ENCODE peak calls at places on chromosomes 3 and 15, in four cellular contexts. G is left ventricle myocardium superior; M is MV-4-11; U is activated naive CD4-positive, alpha-beta T cell treated with anti-CD3 and anti-CD28 coated beads, Interleukin-2, amount 50 U/mL, for 72 hours. K is an unnamed sample.

GRCh38 chr3:58167431-58168351 is 43.1 kb downstream of the DNASE1L3 start:
- DNase-seq in G (peak), M (peak), U (no peak), K (no peak)

GRCh38 chr3:189123595-189124387 is 48.0 kb upstream of the TPRG1 start:
- DNase-seq in G (peak), M (no peak), U (no peak), K (peak)

GRCh38 chr15:66921319-66921718 is 144.1 kb upstream of the SMAD3 start:
- DNase-seq in G (no peak), M (peak), U (no peak), K (no peak)

GRCh38 chr3:87236093-87236492 is 9.0 kb downstream of the CHMP2B start:
- DNase-seq in G (no peak), M (no peak), U (no peak), K (no peak)

GRCh38 chr15:70494529-70494860 is 268.9 kb downstream of the UACA start:
- DNase-seq in G (no peak), M (no peak), U (no peak), K (no peak)

GRCh38 chr3:32470362-32470761 is 32.3 kb downstream of the CMTM6 start:
- DNase-seq in G (no peak), M (no peak), U (no peak), K (no peak)

GRCh38 chr3:180744226-180744625 is 64.9 kb upstream of the CCDC39 start:
- DNase-seq in G (no peak), M (no peak), U (no peak), K (no peak)

GRCh38 chr3:48952510-48953118 is 34.0 kb downstream of the ARIH2 start:
- DNase-seq in G (peak), M (no peak), U (no peak), K (no peak)

GRCh38 chr15:57112178-57112577 is 193.7 kb downstream of the TCF12 start:
- DNase-seq in G (no peak), M (no peak), U (no peak), K (no peak)

GRCh38 chr15:85551221-85551832 is 170.9 kb downstream of the AKAP13 start:
- DNase-seq in G (no peak), M (peak), U (no peak), K (no peak)

GRCh38 chr15:100715571-100716455 is 113.4 kb downstream of the ASB7 start:
- DNase-seq in G (peak), M (no peak), U (no peak), K (peak)

GRCh38 chr3:166837535-166837934 is 542.6 kb downstream of the ZBBX start:
- DNase-seq in G (no peak), M (peak), U (no peak), K (no peak)

GRCh38 chr3:149340310-149340933 is 7.0 kb upstream of the TM4SF18 start:
- DNase-seq in G (no peak), M (no peak), U (no peak), K (no peak)

GRCh38 chr3:134354612-134355275 is 19.5 kb downstream of the AMOTL2 start:
- DNase-seq in G (peak), M (no peak), U (no peak), K (no peak)

GRCh38 chr3:133573054-133573628 is 345 bp upstream of the CDV3 start:
- DNase-seq in G (peak), M (no peak), U (peak), K (peak)

GRCh38 chr3:88046731-88047130 is 12.1 kb downstream of the CGGBP1 start:
- DNase-seq in G (no peak), M (no peak), U (no peak), K (no peak)

GRCh38 chr3:43030162-43030935 is 51.2 kb downstream of the GASK1A start:
- DNase-seq in G (no peak), M (no peak), U (no peak), K (no peak)

GRCh38 chr3:118369892-118370491 is 664.7 kb downstream of the IGSF11 start:
- DNase-seq in G (no peak), M (no peak), U (no peak), K (no peak)

GRCh38 chr3:10772230-10773161 is 43.5 kb upstream of the SLC6A11 start:
- DNase-seq in G (no peak), M (no peak), U (no peak), K (no peak)

GRCh38 chr3:102181202-102181920 is 253.5 kb upstream of the ZPLD1 start:
- DNase-seq in G (no peak), M (no peak), U (no peak), K (no peak)

GRCh38 chr3:23877324-23877980 is 39.3 kb downstream of the NKIRAS1 start:
- DNase-seq in G (peak), M (peak), U (no peak), K (no peak)

GRCh38 chr3:30232142-30232541 is 374.3 kb upstream of the TGFBR2 start:
- DNase-seq in G (no peak), M (peak), U (no peak), K (no peak)

GRCh38 chr3:129576514-129577345 is 29.7 kb downstream of the PLXND1 start:
- DNase-seq in G (peak), M (peak), U (no peak), K (peak)

GRCh38 chr3:41198526-41198925 is 779 bp upstream of the CTNNB1 start:
- DNase-seq in G (peak), M (no peak), U (no peak), K (peak)

GRCh38 chr3:66723231-66723630 is 222.4 kb upstream of the LRIG1 start:
- DNase-seq in G (no peak), M (peak), U (no peak), K (no peak)

GRCh38 chr15:78895411-78895810 is 22.7 kb downstream of the MORF4L1 start:
- DNase-seq in G (no peak), M (no peak), U (no peak), K (no peak)

GRCh38 chr15:68550498-68551295 is 28.1 kb upstream of the CORO2B start:
- DNase-seq in G (peak), M (peak), U (no peak), K (peak)

GRCh38 chr15:26870346-26870745 is 3.5 kb downstream of the GABRA5 start:
- DNase-seq in G (no peak), M (no peak), U (no peak), K (no peak)

GRCh38 chr3:125651246-125651645 is 55.9 kb upstream of the OSBPL11 start:
- DNase-seq in G (no peak), M (no peak), U (no peak), K (no peak)